ENCODE peak calls at places on chromosomes 16 and 17, in six cellular contexts. C is GM23248; K is psoas muscle; N is hepatocyte; X is heart left ventricle; H is CD8-positive, alpha-beta memory T cell. I is an unnamed sample.

GRCh38 chr17:57751348-57751970 is 6.4 kb upstream of the CCDC182 start:
- DNase-seq in C (no peak), K (no peak), N (no peak), X (no peak), H (no peak), I (no peak)

GRCh38 chr17:2871205-2871604 is 75.0 kb downstream of the RAP1GAP2 start:
- DNase-seq in C (no peak), K (no peak), N (no peak), X (no peak), H (no peak), I (no peak)

GRCh38 chr16:31568577-31569359 is 41.1 kb downstream of the AHSP start:
- DNase-seq in C (peak; percentile 3), K (no peak), N (no peak), X (no peak), H (no peak), I (no peak)

GRCh38 chr16:50067290-50067853 is 1.6 kb downstream of the HEATR3 start:
- DNase-seq in C (peak; percentile 80), K (no peak), N (peak; percentile 53), X (no peak), H (peak; percentile 52), I (no peak)

GRCh38 chr17:3768786-3769185 is 32.2 kb downstream of the ITGAE start:
- DNase-seq in C (no peak), K (no peak), N (no peak), X (no peak), H (no peak), I (no peak)

GRCh38 chr17:16900288-16900882 is 71.5 kb downstream of the TNFRSF13B start:
- DNase-seq in C (no peak), K (no peak), N (no peak), X (no peak), H (no peak), I (no peak)

GRCh38 chr16:10835281-10835931 is 16.8 kb upstream of the TVP23A start:
- DNase-seq in C (no peak), K (no peak), N (no peak), X (no peak), H (no peak), I (peak; percentile 65)

GRCh38 chr17:80789356-80789902 is 202.2 kb upstream of the CHMP6 start:
- DNase-seq in C (peak; percentile 96), K (no peak), N (peak; percentile 33), X (peak; percentile 51), H (no peak), I (no peak)

GRCh38 chr16:46894011-46894672 is 10.0 kb downstream of the GPT2 start:
- DNase-seq in C (peak; percentile 25), K (peak; percentile 75), N (peak; percentile 24), X (peak; percentile 55), H (no peak), I (no peak)

GRCh38 chr17:48374650-48375230 is 55.3 kb downstream of the SKAP1 start:
- DNase-seq in C (peak; percentile 5), K (no peak), N (peak; percentile 26), X (no peak), H (peak; percentile 53), I (no peak)

GRCh38 chr17:76576189-76576588 is 9.5 kb downstream of the ST6GALNAC2 start:
- DNase-seq in C (no peak), K (no peak), N (no peak), X (no peak), H (no peak), I (no peak)

GRCh38 chr17:36814958-36815357 is 122.3 kb upstream of the LHX1 start:
- DNase-seq in C (no peak), K (no peak), N (no peak), X (no peak), H (no peak), I (no peak)

GRCh38 chr17:36816214-36816613 is 121.1 kb upstream of the LHX1 start:
- DNase-seq in C (no peak), K (no peak), N (no peak), X (no peak), H (no peak), I (no peak)

GRCh38 chr17:36813357-36813756 is 123.9 kb upstream of the LHX1 start:
- DNase-seq in C (no peak), K (no peak), N (no peak), X (no peak), H (no peak), I (no peak)

GRCh38 chr17:36813957-36814356 is 123.3 kb upstream of the LHX1 start:
- DNase-seq in C (no peak), K (no peak), N (no peak), X (no peak), H (no peak), I (no peak)

DNA sequence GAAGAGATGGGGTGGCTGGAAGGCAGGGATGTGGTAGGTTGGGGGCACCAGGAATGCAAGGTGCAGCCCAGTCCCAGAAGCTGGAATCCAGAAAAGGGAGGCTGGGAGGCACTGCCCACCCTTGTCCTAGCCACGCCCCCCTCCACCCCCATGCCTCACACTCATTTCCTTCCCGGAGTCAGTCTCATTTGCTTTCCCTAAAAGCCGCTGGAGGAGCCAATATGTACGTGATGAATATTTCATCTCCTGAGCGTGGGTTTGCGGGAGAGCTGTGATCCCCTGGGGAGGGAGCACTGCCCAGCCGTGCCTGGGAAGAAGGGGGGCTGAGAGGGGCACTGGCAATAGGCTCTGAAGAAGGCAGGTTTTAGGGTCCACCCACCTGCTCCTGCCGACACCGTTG is 124.5 kb upstream of the LHX1 start:
- DNase-seq in C (peak; percentile 9), K (no peak), N (no peak), X (no peak), H (no peak), I (no peak)
- H3K4me3 ChIP-seq in C (no peak overlapping the region), K (no peak overlapping the region), N (no peak overlapping the region), X (no peak overlapping the region), H (no peak overlapping the region), I (no peak overlapping the region)

GRCh38 chr17:35063514-35064223 is at the start of gene RFFL:
- DNase-seq in C (peak; percentile 100), K (peak; percentile 89), N (peak; percentile 94), X (peak; percentile 89), H (peak; percentile 93), I (peak; percentile 84)
- H3K4me3 ChIP-seq in C (peak within 1 kb of the TSS; percentile 66), K (peak within 1 kb of the TSS; percentile 69), N (no peak within 1 kb of the TSS), X (peak within 1 kb of the TSS; percentile 26), H (peak within 1 kb of the TSS; percentile 38), I (peak within 1 kb of the TSS; percentile 16)

DNA sequence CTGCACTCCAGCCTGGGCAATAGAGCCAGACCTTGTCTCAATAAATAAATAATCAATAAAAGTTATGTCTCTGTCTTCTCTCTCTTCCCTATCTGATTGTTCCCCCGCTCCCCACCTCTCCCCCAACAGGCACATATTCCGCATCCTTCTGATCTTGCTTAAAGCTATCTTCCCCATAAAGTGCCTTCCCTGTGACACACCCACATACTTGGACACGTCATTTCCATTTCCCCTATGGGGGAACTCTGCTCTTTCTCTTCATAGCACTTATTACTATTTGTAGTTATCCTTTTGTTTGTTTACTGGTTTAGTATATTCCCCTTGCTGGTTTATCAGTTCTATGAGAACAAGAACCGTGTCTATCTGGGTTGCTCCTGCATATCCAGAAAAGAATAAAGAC is 14.9 kb downstream of the MYO1D start:
- DNase-seq in C (no peak), K (no peak), N (no peak), X (no peak), H (no peak), I (no peak)
- H3K4me3 ChIP-seq in C (no peak overlapping the region), K (no peak overlapping the region), N (no peak overlapping the region), X (no peak overlapping the region), H (no peak overlapping the region), I (no peak overlapping the region)

GRCh38 chr17:5419356-5419958 is at the start of gene NUP88:
- DNase-seq in C (peak; percentile 98), K (peak; percentile 99), N (peak; percentile 98), X (peak; percentile 98), H (peak; percentile 97), I (peak; percentile 97)
- H3K4me3 ChIP-seq in C (peak within 1 kb of the TSS; percentile 96), K (peak within 1 kb of the TSS; percentile 88), N (peak within 1 kb of the TSS; percentile 59), X (peak within 1 kb of the TSS; percentile 94), H (peak within 1 kb of the TSS; percentile 96), I (peak within 1 kb of the TSS; percentile 83)

DNA sequence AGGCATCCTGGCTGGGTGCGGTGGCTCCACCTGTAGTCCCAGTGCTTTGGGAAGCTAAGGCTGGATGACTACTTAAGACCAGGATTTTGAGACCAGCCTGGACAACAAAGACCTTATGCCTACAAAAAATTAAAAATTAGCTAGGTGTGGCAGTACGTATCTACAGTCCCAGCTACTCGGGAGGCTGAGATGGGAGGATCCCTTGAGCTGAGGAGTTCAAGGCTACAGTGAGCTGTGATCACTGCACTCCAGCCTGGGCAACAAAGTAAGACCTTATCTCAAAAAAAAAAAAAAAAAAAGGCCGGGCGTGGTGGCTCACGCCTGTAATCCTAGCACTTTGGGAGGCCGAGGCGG is 6.1 kb downstream of the MVP start:
- DNase-seq in C (no peak), K (no peak), N (no peak), X (no peak), H (no peak), I (no peak)
- H3K4me3 ChIP-seq in C (no peak overlapping the region), K (no peak overlapping the region), N (no peak overlapping the region), X (no peak overlapping the region), H (no peak overlapping the region), I (no peak overlapping the region)

GRCh38 chr16:84616515-84616914 is 1.4 kb downstream of the COTL1 start:
- DNase-seq in C (peak; percentile 56), K (no peak), N (no peak), X (no peak), H (peak; percentile 62), I (no peak)
- H3K4me3 ChIP-seq in C (peak overlapping the region; percentile 92), K (peak overlapping the region; percentile 69), N (peak overlapping the region; percentile 66), X (peak overlapping the region; percentile 73), H (peak overlapping the region; percentile 86), I (peak overlapping the region; percentile 91)

GRCh38 chr16:9901-10665 is 43.3 kb downstream of the POLR3K start:
- DNase-seq in C (peak; percentile 17), K (peak; percentile 56), N (no peak), X (no peak), H (no peak), I (no peak)
- H3K4me3 ChIP-seq in C (no peak overlapping the region), K (no peak overlapping the region), N (no peak overlapping the region), X (no peak overlapping the region), H (no peak overlapping the region), I (peak overlapping the region; percentile 50)

GRCh38 chr16:368388-369158 is 1.8 kb downstream of the MRPL28 start:
- DNase-seq in C (no peak), K (no peak), N (no peak), X (peak; percentile 29), H (no peak), I (no peak)

GRCh38 chr16:370443-370842 is at the start of gene MRPL28:
- DNase-seq in C (peak; percentile 97), K (peak; percentile 97), N (peak; percentile 95), X (peak; percentile 94), H (peak; percentile 95), I (peak; percentile 94)

GRCh38 chr16:370980-371728 is 816 bp upstream of the MRPL28 start:
- DNase-seq in C (no peak), K (no peak), N (no peak), X (peak; percentile 28), H (no peak), I (no peak)

GRCh38 chr16:369866-370436 is 387 bp downstream of the MRPL28 start:
- DNase-seq in C (peak; percentile 54), K (no peak), N (peak; percentile 56), X (no peak), H (no peak), I (no peak)

GRCh38 chr16:369275-369865 is 968 bp downstream of the MRPL28 start:
- DNase-seq in C (no peak), K (no peak), N (no peak), X (no peak), H (no peak), I (no peak)
- H3K4me3 ChIP-seq in C (peak overlapping the region; percentile 55), K (peak overlapping the region; percentile 60), N (no peak overlapping the region), X (peak overlapping the region; percentile 49), H (no peak overlapping the region), I (peak overlapping the region; percentile 56)